ENCODE peak calls at places on chromosomes 6 and 20, in five cellular contexts. N is GM12878, V is fibroblast of mammary gland, D is K562, Z is neural crest cell. M is an unnamed sample.

GRCh38 chr20:32655903-32656500 is 17.7 kb downstream of the C20orf203 start:
- DNase-seq in V (no peak), D (no peak), Z (no peak), N (no peak), M (no peak)

GRCh38 chr6:11067348-11067747 is 23.2 kb upstream of the ELOVL2 start:
- DNase-seq in V (no peak), D (no peak), N (no peak), Z (no peak), M (no peak)

GRCh38 chr6:155483858-155484257 is 28.2 kb upstream of the NOX3 start:
- DNase-seq in D (no peak), V (peak; percentile 92), Z (no peak), N (no peak), M (no peak)

GRCh38 chr6:145082359-145082758 is 653.0 kb downstream of the EPM2A start:
- DNase-seq in Z (no peak), N (no peak), V (no peak), D (no peak), M (no peak)

GRCh38 chr20:561437-562231 is 18.0 kb upstream of the CSNK2A1 start:
- DNase-seq in V (peak; percentile 72), D (peak; percentile 51), Z (peak; percentile 69), N (no peak), M (peak; percentile 80)

GRCh38 chr6:102619585-102619984 is 1226.1 kb downstream of the GRIK2 start:
- DNase-seq in Z (no peak), D (no peak), N (no peak), V (peak; percentile 0), M (peak; percentile 11)

GRCh38 chr6:74519172-74519571 is 686.7 kb downstream of the COL12A1 start:
- DNase-seq in D (no peak), V (peak; percentile 77), N (no peak), Z (no peak), M (no peak)

GRCh38 chr6:107304421-107305025 is 154.8 kb downstream of the PDSS2 start:
- DNase-seq in V (peak; percentile 39), N (no peak), Z (no peak), D (no peak), M (no peak)

GRCh38 chr20:5835234-5835845 is 85.1 kb downstream of the SHLD1 start:
- DNase-seq in N (no peak), V (peak; percentile 77), D (no peak), Z (no peak), M (no peak)

GRCh38 chr6:3884007-3884745 is 35.0 kb downstream of the FAM50B start:
- DNase-seq in D (no peak), Z (no peak), N (no peak), V (peak; percentile 74), M (peak; percentile 37)

GRCh38 chr20:51122931-51123658 is 100.2 kb upstream of the KCNG1 start:
- DNase-seq in D (no peak), N (no peak), Z (no peak), V (no peak), M (no peak)

GRCh38 chr6:170553686-170554085 is 483 bp upstream of the TBP start:
- DNase-seq in V (peak; percentile 50), D (no peak), Z (no peak), N (no peak), M (peak; percentile 23)

GRCh38 chr6:114169763-114170162 is 173.1 kb downstream of the HS3ST5 start:
- DNase-seq in D (no peak), N (no peak), V (no peak), Z (no peak), M (no peak)

GRCh38 chr20:47740225-47741184 is 44.8 kb downstream of the SULF2 start:
- DNase-seq in Z (no peak), V (no peak), D (peak; percentile 65), N (no peak), M (no peak)

GRCh38 chr6:108751851-108752732 is 96.1 kb upstream of the ARMC2 start:
- DNase-seq in V (no peak), Z (no peak), D (no peak), N (no peak), M (no peak)

GRCh38 chr20:20594171-20594530 is 118.3 kb downstream of the RALGAPA2 start:
- DNase-seq in Z (no peak), N (no peak), D (no peak), V (peak; percentile 46), M (no peak)

GRCh38 chr6:49799090-49799489 is 12.0 kb upstream of the PGK2 start:
- DNase-seq in Z (no peak), N (no peak), D (no peak), V (no peak), M (no peak)

GRCh38 chr6:53673138-53673801 is 7.7 kb upstream of the KLHL31 start:
- DNase-seq in D (no peak), N (no peak), Z (no peak), V (peak; percentile 79), M (no peak)

GRCh38 chr6:53031281-53031680 is 33.9 kb upstream of the FBXO9 start:
- DNase-seq in D (no peak), Z (no peak), N (no peak), V (no peak), M (no peak)

GRCh38 chr6:169809386-169809785 is 58.0 kb downstream of the ERMARD start:
- DNase-seq in V (no peak), Z (no peak), D (no peak), N (no peak), M (no peak)

GRCh38 chr6:121823437-121823851 is 388.0 kb downstream of the GJA1 start:
- DNase-seq in V (peak; percentile 68), Z (no peak), D (no peak), N (no peak), M (no peak)

GRCh38 chr20:1337441-1337840 is 8.5 kb upstream of the SDCBP2 start:
- DNase-seq in D (no peak), N (no peak), V (no peak), Z (no peak), M (no peak)

GRCh38 chr20:54043044-54043967 is 27.1 kb downstream of the BCAS1 start:
- DNase-seq in Z (no peak), N (no peak), V (peak; percentile 44), D (peak; percentile 22), M (no peak)

GRCh38 chr6:166540631-166541331 is 45.7 kb downstream of the RAMACL start:
- DNase-seq in Z (no peak), D (peak; percentile 28), V (peak; percentile 88), N (peak; percentile 66), M (no peak)

GRCh38 chr20:58113706-58114105 is 114.7 kb downstream of the ANKRD60 start:
- DNase-seq in N (no peak), V (no peak), Z (no peak), D (no peak), M (no peak)

GRCh38 chr20:8749986-8750385 is 318.9 kb upstream of the PLCB4 start:
- DNase-seq in V (peak; percentile 88), Z (no peak), D (no peak), N (no peak), M (no peak)

GRCh38 chr6:163228041-163228440 is 186.5 kb upstream of the QKI start:
- DNase-seq in D (no peak), Z (no peak), N (no peak), V (no peak), M (no peak)

GRCh38 chr6:63804381-63804956 is 168.9 kb downstream of the PHF3 start:
- DNase-seq in D (no peak), N (no peak), V (peak; percentile 98), Z (no peak), M (no peak)

GRCh38 chr20:59309218-59309617 is 8.8 kb downstream of the EDN3 start:
- DNase-seq in Z (no peak), D (no peak), N (no peak), V (no peak), M (no peak)

GRCh38 chr20:25207149-25207959 is 11.8 kb downstream of the ENTPD6 start:
- DNase-seq in D (no peak), V (no peak), N (no peak), Z (no peak), M (no peak)

DNA sequence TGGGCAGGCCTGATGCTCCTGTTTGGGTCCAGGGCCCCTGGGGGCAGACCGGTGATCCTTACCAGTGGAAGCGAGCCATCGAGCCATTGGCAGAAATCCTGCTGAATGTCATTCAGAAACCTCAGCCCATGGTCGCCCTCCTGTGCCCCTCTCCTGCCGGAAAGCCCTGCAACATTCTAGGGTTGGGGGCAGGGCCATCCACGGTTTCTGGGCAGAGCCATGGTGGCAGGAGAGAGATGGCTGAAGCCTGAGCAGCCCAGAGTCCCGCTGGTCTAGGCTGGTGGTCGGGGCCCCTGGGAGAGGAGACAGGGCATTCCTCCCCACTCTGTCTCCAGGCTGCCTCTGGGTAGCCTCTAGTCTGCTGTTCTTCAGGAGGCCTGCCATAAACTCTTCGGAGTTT is 19.6 kb upstream of the CHMP4B start:
- DNase-seq in D (no peak), V (no peak), Z (no peak), N (no peak), M (no peak)
- TF ChIP-seq CTCF in D (no peak), V (no peak), Z (no peak), N (no peak), M (no peak)

GRCh38 chr6:12293234-12293930 is 3.2 kb downstream of the EDN1 start:
- DNase-seq in D (no peak), N (no peak), V (no peak), Z (no peak), M (no peak)

GRCh38 chr6:12290490-12290820 is 294 bp downstream of the EDN1 start:
- DNase-seq in D (no peak), V (no peak), N (no peak), Z (no peak), M (no peak)

GRCh38 chr6:12289655-12290489 is at the start of gene EDN1:
- DNase-seq in V (peak; percentile 71), Z (peak; percentile 66), D (peak; percentile 33), N (peak; percentile 51), M (peak; percentile 85)

GRCh38 chr6:12291083-12291784 is 1.1 kb downstream of the EDN1 start:
- DNase-seq in N (no peak), V (no peak), Z (no peak), D (no peak), M (no peak)

DNA sequence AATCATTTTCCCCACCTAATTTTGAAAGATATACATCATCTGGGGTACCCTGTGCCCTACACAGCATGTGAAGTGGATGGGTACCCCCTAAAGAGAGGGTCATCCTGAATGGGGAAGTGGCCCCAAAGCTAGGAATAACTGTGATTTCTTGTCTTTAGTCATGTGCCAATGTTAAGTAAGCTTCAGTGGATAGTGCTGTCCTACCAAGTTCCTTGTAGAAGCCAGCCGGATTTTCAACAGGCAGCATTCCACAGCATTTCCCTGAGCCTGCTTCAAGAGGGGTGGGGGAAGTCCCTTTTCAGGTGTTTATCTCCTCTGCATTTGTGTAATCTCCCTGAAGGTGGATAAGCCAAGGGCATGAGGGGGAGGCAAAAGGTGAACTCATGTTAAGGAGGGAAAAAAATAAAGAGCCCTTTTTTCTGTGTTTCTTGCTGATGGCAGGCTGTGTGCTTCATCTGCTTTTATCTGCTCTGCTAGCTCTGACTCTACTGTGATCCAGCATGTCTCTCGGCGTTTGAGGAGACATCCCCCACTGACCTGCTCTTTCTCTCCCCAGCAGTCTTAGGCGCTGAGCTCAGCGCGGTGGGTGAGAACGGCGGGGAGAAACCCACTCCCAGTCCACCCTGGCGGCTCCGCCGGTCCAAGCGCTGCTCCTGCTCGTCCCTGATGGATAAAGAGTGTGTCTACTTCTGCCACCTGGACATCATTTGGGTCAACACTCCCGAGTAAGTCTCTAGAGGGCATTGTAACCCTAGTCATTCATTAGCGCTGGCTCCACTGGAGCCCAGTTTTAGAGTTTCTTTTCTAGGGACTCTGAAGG is 1.8 kb downstream of the EDN1 start:
- DNase-seq in V (no peak), N (no peak), D (no peak), Z (no peak), M (peak; percentile 10)
- TF ChIP-seq CTCF in V (no peak), N (peak; percentile 13), D (no peak), Z (no peak), M (no peak)

GRCh38 chr20:35277531-35278395 is at the start of gene MMP24OS:
- DNase-seq in V (peak; percentile 81), N (peak; percentile 64), Z (peak; percentile 77), D (peak; percentile 85), M (peak; percentile 87)
- TF ChIP-seq CTCF in V (peak; percentile 16), N (peak; percentile 50), Z (peak; percentile 7), D (peak; percentile 35), M (no peak)

GRCh38 chr6:125112934-125113333 is 40.6 kb upstream of the TPD52L1 start:
- DNase-seq in N (no peak), V (no peak), Z (no peak), D (no peak), M (no peak)
- TF ChIP-seq CTCF in N (no peak), V (no peak), Z (no peak), D (no peak), M (no peak)